ENCODE peak calls at places on chromosome 12, in six cellular contexts. One of them, this sample, is unnamed. For H3K4me1 and H3K36me3, the result is how much of the 10 kb centered on the place peaks cover.

GRCh38 chr12:111038941-111039340 is 118.6 kb upstream of the MYL2 start:
- DNase-seq in mammary epithelial cell: no peak
- DNase-seq in pancreas: no peak
- DNase-seq in lower lobe of right lung: no peak
- DNase-seq in Peyer's patch: no peak
- DNase-seq in Karpas-422: no peak
- DNase-seq in this sample: no peak

GRCh38 chr12:14927267-14927666 is 11.1 kb downstream of the ERP27 start:
- DNase-seq in pancreas: no peak
- DNase-seq in lower lobe of right lung: no peak
- DNase-seq in Karpas-422: no peak
- DNase-seq in Peyer's patch: no peak
- DNase-seq in mammary epithelial cell: no peak
- DNase-seq in this sample: no peak

GRCh38 chr12:52061470-52062166 is 8.2 kb upstream of the ATG101 start:
- DNase-seq in mammary epithelial cell: no peak
- DNase-seq in Peyer's patch: no peak
- DNase-seq in lower lobe of right lung: no peak
- DNase-seq in pancreas: no peak
- DNase-seq in Karpas-422: no peak
- DNase-seq in this sample: no peak

GRCh38 chr12:131443019-131444000 is 267.6 kb upstream of the SFSWAP start:
- DNase-seq in Karpas-422: no peak
- DNase-seq in lower lobe of right lung: no peak
- DNase-seq in mammary epithelial cell: no peak
- DNase-seq in Peyer's patch: no peak
- DNase-seq in pancreas: no peak
- DNase-seq in this sample: no peak

GRCh38 chr12:50221228-50222008 is 54.2 kb upstream of the CERS5 start:
- DNase-seq in Karpas-422: peak
- DNase-seq in pancreas: no peak
- DNase-seq in Peyer's patch: no peak
- DNase-seq in lower lobe of right lung: no peak
- DNase-seq in mammary epithelial cell: peak
- DNase-seq in this sample: no peak

GRCh38 chr12:48865141-48865440 is 579 bp downstream of the RND1 start:
- DNase-seq in mammary epithelial cell: no peak
- DNase-seq in Peyer's patch: no peak
- DNase-seq in lower lobe of right lung: no peak
- DNase-seq in pancreas: no peak
- DNase-seq in Karpas-422: no peak
- DNase-seq in this sample: no peak

GRCh38 chr12:108861878-108862587 is 4.7 kb upstream of the SSH1 start:
- DNase-seq in lower lobe of right lung: peak
- DNase-seq in Peyer's patch: no peak
- DNase-seq in Karpas-422: peak
- DNase-seq in mammary epithelial cell: no peak
- DNase-seq in pancreas: no peak
- DNase-seq in this sample: no peak

GRCh38 chr12:127381043-127381668 is 885.8 kb upstream of the TMEM132C start:
- DNase-seq in lower lobe of right lung: no peak
- DNase-seq in Peyer's patch: peak
- DNase-seq in mammary epithelial cell: peak
- DNase-seq in pancreas: peak
- DNase-seq in Karpas-422: no peak
- DNase-seq in this sample: peak

GRCh38 chr12:87660987-87661769 is 368.0 kb downstream of the C12orf50 start:
- DNase-seq in lower lobe of right lung: no peak
- DNase-seq in mammary epithelial cell: peak
- DNase-seq in pancreas: no peak
- DNase-seq in Peyer's patch: no peak
- DNase-seq in Karpas-422: no peak
- DNase-seq in this sample: no peak

GRCh38 chr12:12901158-12901791 is 9.9 kb downstream of the GPRC5A start:
- DNase-seq in pancreas: no peak
- DNase-seq in Peyer's patch: no peak
- DNase-seq in mammary epithelial cell: peak
- DNase-seq in Karpas-422: no peak
- DNase-seq in lower lobe of right lung: no peak
- DNase-seq in this sample: peak

GRCh38 chr12:132570635-132571034 is 39.7 kb downstream of the LRCOL1 start:
- DNase-seq in pancreas: no peak
- DNase-seq in lower lobe of right lung: no peak
- DNase-seq in mammary epithelial cell: no peak
- DNase-seq in Peyer's patch: no peak
- DNase-seq in Karpas-422: no peak
- DNase-seq in this sample: no peak

GRCh38 chr12:10069099-10069498 is 29.7 kb downstream of the CLEC1A start:
- DNase-seq in Karpas-422: no peak
- DNase-seq in lower lobe of right lung: no peak
- DNase-seq in pancreas: no peak
- DNase-seq in Peyer's patch: no peak
- DNase-seq in mammary epithelial cell: no peak
- DNase-seq in this sample: no peak

GRCh38 chr12:39240144-39240486 is 202.8 kb downstream of the KIF21A start:
- DNase-seq in Karpas-422: no peak
- DNase-seq in lower lobe of right lung: no peak
- DNase-seq in pancreas: no peak
- DNase-seq in mammary epithelial cell: no peak
- DNase-seq in Peyer's patch: no peak
- DNase-seq in this sample: no peak

GRCh38 chr12:132367401-132367851 is 38.0 kb upstream of the GALNT9 start:
- DNase-seq in pancreas: no peak
- DNase-seq in lower lobe of right lung: peak
- DNase-seq in Peyer's patch: peak
- DNase-seq in mammary epithelial cell: no peak
- DNase-seq in Karpas-422: no peak
- DNase-seq in this sample: no peak

GRCh38 chr12:118035194-118036041 is 18.9 kb downstream of the RFC5 start:
- DNase-seq in mammary epithelial cell: no peak
- DNase-seq in Peyer's patch: no peak
- DNase-seq in pancreas: no peak
- DNase-seq in Karpas-422: peak
- DNase-seq in lower lobe of right lung: no peak
- DNase-seq in this sample: no peak

GRCh38 chr12:65958456-65958855 is 134.2 kb downstream of the HMGA2 start:
- DNase-seq in mammary epithelial cell: peak
- DNase-seq in Peyer's patch: no peak
- DNase-seq in Karpas-422: no peak
- DNase-seq in pancreas: no peak
- DNase-seq in lower lobe of right lung: no peak
- DNase-seq in this sample: peak

GRCh38 chr12:113862570-113863454 is 103.3 kb downstream of the RBM19 start:
- DNase-seq in pancreas: no peak
- DNase-seq in mammary epithelial cell: peak
- DNase-seq in lower lobe of right lung: no peak
- DNase-seq in Karpas-422: peak
- DNase-seq in Peyer's patch: no peak
- DNase-seq in this sample: no peak

GRCh38 chr12:1912580-1913376 is 5.7 kb downstream of the CACNA2D4 start:
- DNase-seq in Karpas-422: no peak
- DNase-seq in Peyer's patch: no peak
- DNase-seq in lower lobe of right lung: no peak
- DNase-seq in mammary epithelial cell: no peak
- DNase-seq in pancreas: no peak
- DNase-seq in this sample: no peak

GRCh38 chr12:49442915-49443314 is 75.7 kb downstream of the SPATS2 start:
- DNase-seq in pancreas: no peak
- DNase-seq in Peyer's patch: no peak
- DNase-seq in Karpas-422: no peak
- DNase-seq in mammary epithelial cell: no peak
- DNase-seq in lower lobe of right lung: no peak
- DNase-seq in this sample: no peak

GRCh38 chr12:68499616-68500015 is 111.1 kb upstream of the RAP1B start:
- DNase-seq in pancreas: no peak
- DNase-seq in lower lobe of right lung: no peak
- DNase-seq in Peyer's patch: no peak
- DNase-seq in Karpas-422: no peak
- DNase-seq in mammary epithelial cell: no peak
- DNase-seq in this sample: no peak

GRCh38 chr12:57889541-57889989 is 43.0 kb upstream of the CTDSP2 start:
- DNase-seq in mammary epithelial cell: no peak
- DNase-seq in Karpas-422: no peak
- DNase-seq in Peyer's patch: no peak
- DNase-seq in lower lobe of right lung: no peak
- DNase-seq in pancreas: no peak
- DNase-seq in this sample: peak

GRCh38 chr12:57892232-57892987 is 45.9 kb upstream of the CTDSP2 start:
- DNase-seq in Karpas-422: no peak
- DNase-seq in Peyer's patch: no peak
- DNase-seq in lower lobe of right lung: no peak
- DNase-seq in pancreas: no peak
- DNase-seq in mammary epithelial cell: no peak
- DNase-seq in this sample: no peak

GRCh38 chr12:57891639-57892228 is 45.2 kb upstream of the CTDSP2 start:
- DNase-seq in Peyer's patch: no peak
- DNase-seq in pancreas: no peak
- DNase-seq in mammary epithelial cell: no peak
- DNase-seq in Karpas-422: no peak
- DNase-seq in lower lobe of right lung: no peak
- DNase-seq in this sample: no peak

GRCh38 chr12:57888407-57889157 is 42.1 kb upstream of the CTDSP2 start:
- DNase-seq in pancreas: no peak
- DNase-seq in Peyer's patch: peak
- DNase-seq in mammary epithelial cell: peak
- DNase-seq in Karpas-422: no peak
- DNase-seq in lower lobe of right lung: no peak
- DNase-seq in this sample: peak

DNA sequence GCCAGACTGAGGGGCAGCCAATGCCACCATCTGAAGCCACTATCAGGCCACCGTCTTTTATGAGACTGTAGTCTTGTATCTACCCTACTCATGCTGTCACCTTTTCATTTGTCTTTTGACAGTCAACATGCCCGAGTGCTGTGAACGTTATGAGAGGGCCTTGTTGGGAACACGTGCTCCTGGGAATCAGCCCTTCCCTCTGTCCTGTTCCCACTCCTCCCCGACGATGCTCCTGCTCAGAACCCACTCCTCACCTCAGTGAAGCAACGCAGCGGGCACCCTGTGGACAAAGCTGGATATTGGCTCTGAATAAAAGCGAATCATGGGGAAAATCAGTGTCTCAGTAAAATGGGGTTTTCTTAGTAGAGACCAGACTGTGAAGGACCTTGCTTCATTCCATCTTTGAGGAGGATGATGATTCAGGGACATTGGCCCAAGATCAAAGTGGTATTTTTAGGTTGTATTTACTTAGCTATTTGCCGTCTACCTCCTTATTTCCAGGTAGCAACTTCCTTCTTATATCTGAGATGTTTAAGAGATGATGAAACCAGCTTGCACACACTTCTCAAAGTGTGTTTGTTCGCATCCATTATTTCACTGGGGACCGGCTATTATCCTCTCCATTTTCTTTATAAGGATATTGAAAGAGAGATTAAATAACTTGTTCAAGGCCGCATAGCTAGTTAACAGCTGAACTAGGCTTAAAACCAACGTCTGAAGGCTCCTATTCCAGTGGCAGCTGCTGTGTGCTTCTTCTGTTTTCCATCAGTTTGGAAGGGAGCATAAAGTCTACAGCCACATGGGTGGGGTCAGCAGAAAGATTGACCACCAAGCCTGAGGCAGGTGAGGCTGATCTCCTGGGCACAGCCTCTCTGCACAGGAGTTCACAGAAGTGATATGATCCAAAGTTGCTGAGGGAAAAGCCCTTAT is 43.9 kb upstream of the CTDSP2 start:
- DNase-seq in lower lobe of right lung: no peak
- DNase-seq in Peyer's patch: no peak
- DNase-seq in pancreas: no peak
- DNase-seq in Karpas-422: no peak
- DNase-seq in mammary epithelial cell: peak
- DNase-seq in this sample: no peak
- H3K4me1 ChIP-seq in lower lobe of right lung: half or more
- H3K4me1 ChIP-seq in Peyer's patch: under half
- H3K4me1 ChIP-seq in pancreas: under half
- H3K4me1 ChIP-seq in Karpas-422: under half
- H3K4me1 ChIP-seq in mammary epithelial cell: under half
- H3K4me1 ChIP-seq in this sample: half or more

GRCh38 chr12:31989987-31990386 is 30.8 kb downstream of the RESF1 start:
- DNase-seq in lower lobe of right lung: no peak
- DNase-seq in mammary epithelial cell: peak
- DNase-seq in Peyer's patch: no peak
- DNase-seq in Karpas-422: no peak
- DNase-seq in pancreas: no peak
- DNase-seq in this sample: no peak

GRCh38 chr12:31984806-31985591 is 25.8 kb downstream of the RESF1 start:
- DNase-seq in mammary epithelial cell: no peak
- DNase-seq in pancreas: no peak
- DNase-seq in Peyer's patch: no peak
- DNase-seq in Karpas-422: no peak
- DNase-seq in lower lobe of right lung: no peak
- DNase-seq in this sample: no peak

GRCh38 chr12:31991146-31991545 is 31.9 kb downstream of the RESF1 start:
- DNase-seq in pancreas: no peak
- DNase-seq in lower lobe of right lung: no peak
- DNase-seq in Peyer's patch: no peak
- DNase-seq in Karpas-422: no peak
- DNase-seq in mammary epithelial cell: no peak
- DNase-seq in this sample: no peak

GRCh38 chr12:31989571-31989970 is 30.4 kb downstream of the RESF1 start:
- DNase-seq in mammary epithelial cell: no peak
- DNase-seq in lower lobe of right lung: no peak
- DNase-seq in Peyer's patch: no peak
- DNase-seq in Karpas-422: no peak
- DNase-seq in pancreas: no peak
- DNase-seq in this sample: no peak

GRCh38 chr12:31985832-31986231 is 26.6 kb downstream of the RESF1 start:
- DNase-seq in lower lobe of right lung: no peak
- DNase-seq in pancreas: no peak
- DNase-seq in Karpas-422: no peak
- DNase-seq in Peyer's patch: no peak
- DNase-seq in mammary epithelial cell: no peak
- DNase-seq in this sample: no peak
- H3K36me3 ChIP-seq in lower lobe of right lung: under half
- H3K36me3 ChIP-seq in pancreas: under half
- H3K36me3 ChIP-seq in Karpas-422: under half
- H3K36me3 ChIP-seq in Peyer's patch: under half
- H3K36me3 ChIP-seq in mammary epithelial cell: under half
- H3K36me3 ChIP-seq in this sample: under half

DNA sequence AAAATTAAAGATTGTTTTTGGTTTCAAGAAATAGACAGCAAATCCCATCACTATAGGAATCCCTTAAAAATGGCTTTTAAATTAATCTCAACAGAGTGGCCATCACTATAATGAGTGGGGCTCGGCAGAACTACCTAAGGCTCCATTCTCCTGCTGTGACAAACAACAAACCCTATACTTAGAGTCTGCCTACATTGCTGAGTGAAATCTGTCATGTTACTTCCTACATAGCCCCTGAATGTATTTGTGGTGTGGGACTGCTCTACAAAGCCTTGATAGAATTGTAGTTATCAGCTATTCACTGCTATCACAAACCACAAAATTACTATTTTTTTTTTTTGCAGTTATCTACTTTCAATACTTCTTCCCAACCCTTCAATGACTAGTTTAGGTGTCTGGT is 538.7 kb upstream of the ATXN7L3B start:
- DNase-seq in Peyer's patch: no peak
- DNase-seq in pancreas: no peak
- DNase-seq in Karpas-422: no peak
- DNase-seq in mammary epithelial cell: no peak
- DNase-seq in lower lobe of right lung: no peak
- DNase-seq in this sample: no peak
- H3K4me1 ChIP-seq in Peyer's patch: under half
- H3K4me1 ChIP-seq in pancreas: under half
- H3K4me1 ChIP-seq in Karpas-422: under half
- H3K4me1 ChIP-seq in mammary epithelial cell: under half
- H3K4me1 ChIP-seq in lower lobe of right lung: under half
- H3K4me1 ChIP-seq in this sample: under half

GRCh38 chr12:119751961-119752360 is 84.0 kb downstream of the PRKAB1 start:
- DNase-seq in lower lobe of right lung: no peak
- DNase-seq in Karpas-422: no peak
- DNase-seq in Peyer's patch: no peak
- DNase-seq in mammary epithelial cell: no peak
- DNase-seq in pancreas: no peak
- DNase-seq in this sample: no peak
- H3K36me3 ChIP-seq in lower lobe of right lung: under half
- H3K36me3 ChIP-seq in Karpas-422: under half
- H3K36me3 ChIP-seq in Peyer's patch: under half
- H3K36me3 ChIP-seq in mammary epithelial cell: under half
- H3K36me3 ChIP-seq in pancreas: under half
- H3K36me3 ChIP-seq in this sample: under half